ENCODE peak calls at places on chromosomes 6 and 20, in five cellular contexts. One of them, this sample, is unnamed.

GRCh38 chr6:95846652-95847051 is 169.1 kb upstream of the FUT9 start:
- DNase-seq in iris pigment epithelial cell: no peak
- DNase-seq in HS-5: no peak
- DNase-seq in NB4: no peak
- DNase-seq in neural crest cell: no peak
- DNase-seq in this sample: no peak

GRCh38 chr20:53608071-53608455 is 14.4 kb upstream of the ZNF217 start:
- DNase-seq in neural crest cell: no peak
- DNase-seq in NB4: no peak
- DNase-seq in HS-5: no peak
- DNase-seq in iris pigment epithelial cell: no peak
- DNase-seq in this sample: no peak

GRCh38 chr20:45888681-45889080 is 1.3 kb upstream of the SPATA25 start:
- DNase-seq in neural crest cell: no peak
- DNase-seq in NB4: no peak
- DNase-seq in HS-5: no peak
- DNase-seq in iris pigment epithelial cell: no peak
- DNase-seq in this sample: no peak

GRCh38 chr20:48682529-48683385 is 145.0 kb downstream of the PREX1 start:
- DNase-seq in HS-5: peak; percentile 100
- DNase-seq in iris pigment epithelial cell: peak; percentile 85
- DNase-seq in neural crest cell: no peak
- DNase-seq in NB4: no peak
- DNase-seq in this sample: peak; percentile 14

GRCh38 chr6:104855507-104855906 is 4.2 kb downstream of the HACE1 start:
- DNase-seq in neural crest cell: no peak
- DNase-seq in iris pigment epithelial cell: peak; percentile 77
- DNase-seq in HS-5: no peak
- DNase-seq in NB4: no peak
- DNase-seq in this sample: no peak

GRCh38 chr6:53394704-53395103 is 46.0 kb upstream of the ELOVL5 start:
- DNase-seq in iris pigment epithelial cell: no peak
- DNase-seq in NB4: no peak
- DNase-seq in neural crest cell: no peak
- DNase-seq in HS-5: no peak
- DNase-seq in this sample: no peak

GRCh38 chr6:169251822-169252804 is 1.5 kb downstream of the THBS2 start:
- DNase-seq in iris pigment epithelial cell: no peak
- DNase-seq in neural crest cell: no peak
- DNase-seq in HS-5: no peak
- DNase-seq in NB4: no peak
- DNase-seq in this sample: no peak

GRCh38 chr6:70956451-70957283 is at the start of gene B3GAT2:
- DNase-seq in NB4: no peak
- DNase-seq in iris pigment epithelial cell: peak; percentile 35
- DNase-seq in neural crest cell: peak; percentile 36
- DNase-seq in HS-5: no peak
- DNase-seq in this sample: no peak

GRCh38 chr20:49635171-49635570 is 67.2 kb upstream of the PTGIS start:
- DNase-seq in HS-5: no peak
- DNase-seq in iris pigment epithelial cell: no peak
- DNase-seq in NB4: no peak
- DNase-seq in neural crest cell: no peak
- DNase-seq in this sample: no peak

GRCh38 chr6:150868759-150869158 is 3.3 kb downstream of the MTHFD1L start:
- DNase-seq in HS-5: no peak
- DNase-seq in neural crest cell: no peak
- DNase-seq in iris pigment epithelial cell: no peak
- DNase-seq in NB4: no peak
- DNase-seq in this sample: no peak

GRCh38 chr6:63644668-63645326 is 9.2 kb downstream of the PHF3 start:
- DNase-seq in iris pigment epithelial cell: peak; percentile 2
- DNase-seq in NB4: no peak
- DNase-seq in neural crest cell: no peak
- DNase-seq in HS-5: no peak
- DNase-seq in this sample: no peak

GRCh38 chr20:11917663-11918062 is at the start of gene BTBD3:
- DNase-seq in HS-5: no peak
- DNase-seq in iris pigment epithelial cell: peak; percentile 82
- DNase-seq in NB4: no peak
- DNase-seq in neural crest cell: no peak
- DNase-seq in this sample: no peak

GRCh38 chr6:33206864-33207568 is 1.3 kb upstream of the RING1 start:
- DNase-seq in NB4: no peak
- DNase-seq in HS-5: no peak
- DNase-seq in neural crest cell: peak; percentile 78
- DNase-seq in iris pigment epithelial cell: no peak
- DNase-seq in this sample: no peak